ENCODE peak calls at places on chromosomes 3 and 15, in seven cellular contexts. A is heart left ventricle, Z is heart right ventricle, T is BJ, S is Panc1, H is GM12864, V is right lobe of liver. L is an unnamed sample.

GRCh38 chr15:99433026-99433756 is 132.6 kb upstream of the MEF2A start:
- DNase-seq in V (no peak), H (peak), T (no peak), A (peak), S (no peak), Z (no peak), L (no peak)

GRCh38 chr3:8739757-8740508 is 6.3 kb downstream of the CAV3 start:
- DNase-seq in Z (no peak), S (peak), V (no peak), T (peak), A (no peak), H (no peak), L (peak)

GRCh38 chr15:67003586-67003985 is 61.8 kb upstream of the SMAD3 start:
- DNase-seq in A (no peak), Z (no peak), H (no peak), V (no peak), T (no peak), S (no peak), L (no peak)

GRCh38 chr3:133699903-133700302 is 38.2 kb upstream of the TOPBP1 start:
- DNase-seq in A (no peak), S (no peak), T (no peak), Z (no peak), H (no peak), V (no peak), L (no peak)

GRCh38 chr15:70047386-70048195 is 50.1 kb downstream of the TLE3 start:
- DNase-seq in H (no peak), T (no peak), Z (no peak), S (no peak), A (no peak), V (peak), L (no peak)

GRCh38 chr15:57861039-57861638 is 154.6 kb downstream of the POLR2M start:
- DNase-seq in S (peak), T (no peak), V (no peak), A (peak), Z (no peak), H (peak), L (peak)

GRCh38 chr3:126147147-126147931 is 33.0 kb downstream of the ALDH1L1 start:
- DNase-seq in Z (peak), V (no peak), A (no peak), S (no peak), H (no peak), T (no peak), L (no peak)

GRCh38 chr3:160169139-160169830 is 55.9 kb upstream of the C3orf80 start:
- DNase-seq in S (no peak), Z (no peak), V (no peak), H (no peak), T (peak), A (no peak), L (peak)

GRCh38 chr15:33126559-33127290 is 67.8 kb downstream of the FMN1 start:
- DNase-seq in A (peak), T (peak), S (peak), Z (peak), H (no peak), V (peak), L (peak)

GRCh38 chr3:169228522-169228921 is 435.0 kb downstream of the MECOM start:
- DNase-seq in S (no peak), A (no peak), Z (no peak), V (no peak), T (no peak), H (no peak), L (no peak)

DNA sequence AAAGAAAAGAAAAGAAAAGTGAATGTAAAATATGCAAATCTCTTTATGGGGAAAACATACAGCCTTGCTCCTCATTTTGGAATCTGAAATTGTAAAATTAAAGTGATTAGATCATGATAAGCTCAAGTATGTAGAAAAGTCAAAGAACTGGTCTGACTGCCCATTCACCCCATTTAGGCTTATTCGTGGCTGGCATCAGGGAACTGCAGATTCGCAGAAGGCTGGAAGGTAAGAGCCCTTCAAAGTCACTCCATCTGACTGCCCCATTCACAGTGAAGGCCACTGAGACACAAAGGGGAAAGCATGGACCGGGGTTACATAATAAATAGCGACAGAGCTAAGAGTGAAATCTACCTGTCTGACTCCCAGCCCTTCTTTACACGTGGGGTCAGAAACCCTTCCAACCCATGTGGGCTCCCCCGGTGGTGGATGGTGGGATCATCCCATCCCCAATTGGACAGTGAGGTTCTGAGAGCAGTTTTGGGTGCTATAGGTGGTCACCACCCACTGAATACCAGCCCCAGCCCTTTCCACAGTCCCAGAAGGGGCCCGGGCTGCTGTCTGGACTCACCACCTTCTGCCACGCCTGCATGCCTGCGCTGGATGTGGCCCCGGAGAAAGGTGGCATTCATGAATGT is 18.1 kb downstream of the DZIP1L start:
- DNase-seq in A (no peak), H (no peak), S (no peak), V (no peak), Z (no peak), T (no peak), L (no peak)
- TF ChIP-seq CTCF in A (no peak), H (peak), S (peak), V (no peak), Z (peak), T (peak), L (peak)

GRCh38 chr15:45637552-45638033 is 2.8 kb downstream of the SQOR start:
- DNase-seq in Z (peak), H (peak), T (peak), S (no peak), A (peak), V (peak), L (peak)

GRCh38 chr15:45641374-45641778 is 6.5 kb downstream of the SQOR start:
- DNase-seq in Z (no peak), T (peak), A (no peak), S (no peak), V (no peak), H (no peak), L (peak)

GRCh38 chr15:45635763-45636292 is 999 bp downstream of the SQOR start:
- DNase-seq in A (no peak), V (no peak), Z (no peak), T (no peak), S (no peak), H (no peak), L (no peak)

GRCh38 chr15:45640610-45641009 is 5.8 kb downstream of the SQOR start:
- DNase-seq in A (no peak), H (no peak), T (peak), Z (no peak), S (no peak), V (no peak), L (peak)

GRCh38 chr15:45638641-45639040 is 3.8 kb downstream of the SQOR start:
- DNase-seq in H (no peak), T (no peak), S (no peak), A (no peak), V (no peak), Z (no peak), L (no peak)
- H3K4me3 ChIP-seq in H (no peak), T (no peak), S (no peak), A (no peak), V (no peak), Z (no peak), L (no peak)

GRCh38 chr3:156174229-156174847 is 54.0 kb downstream of the KCNAB1 start:
- DNase-seq in A (no peak), T (no peak), V (no peak), H (no peak), S (no peak), Z (no peak), L (no peak)
- TF ChIP-seq CTCF in A (peak), T (peak), V (no peak), H (peak), S (peak), Z (peak), L (peak)

DNA sequence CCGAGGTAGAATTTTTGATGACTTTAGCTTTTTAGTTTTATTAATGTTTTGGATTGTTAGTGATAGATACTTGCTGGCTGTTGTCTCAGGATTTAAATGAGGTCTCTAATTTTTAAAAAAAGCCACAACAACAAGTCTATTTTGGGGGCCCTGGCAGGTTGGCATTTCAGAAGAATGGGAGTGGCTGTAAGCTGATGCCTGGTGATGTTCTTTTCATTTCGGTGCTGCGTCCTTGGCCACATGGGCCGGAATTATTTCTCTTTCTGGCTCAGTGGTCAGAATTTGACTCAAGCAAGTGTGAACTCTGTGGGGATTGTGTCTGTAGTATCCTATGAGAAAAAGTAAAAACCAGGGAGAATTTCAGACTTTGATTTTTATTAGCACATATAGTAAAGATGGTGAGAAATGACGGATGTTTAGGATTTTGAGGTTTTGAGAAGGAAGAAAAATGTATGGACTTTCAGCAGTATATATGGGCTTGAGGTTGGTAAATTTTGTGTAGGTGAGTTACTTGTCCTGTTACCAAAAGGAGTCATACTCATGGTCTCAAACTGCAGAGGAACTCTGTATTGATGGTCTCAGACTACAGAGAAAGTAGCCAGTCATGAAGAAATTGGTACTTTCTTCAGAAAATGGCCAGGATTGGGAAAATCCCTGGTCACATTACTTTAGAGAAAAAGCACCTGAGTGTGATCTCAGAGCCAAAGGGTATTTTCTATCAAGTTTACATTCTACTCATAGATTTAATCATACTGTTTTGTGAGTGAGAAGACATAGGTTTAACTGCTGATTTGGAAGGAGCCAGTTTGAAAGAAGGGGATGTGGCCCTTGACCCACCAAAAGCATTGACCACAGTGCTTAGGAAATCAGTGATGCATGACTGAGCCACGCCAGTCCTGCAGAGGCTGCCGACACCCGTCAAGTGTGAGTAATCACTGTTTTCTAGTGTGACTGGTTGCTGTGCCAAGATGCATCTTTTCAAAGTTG is 203.3 kb downstream of the AKAP13 start:
- DNase-seq in T (no peak), S (no peak), H (peak), V (peak), Z (peak), A (peak), L (no peak)
- H3K4me3 ChIP-seq in T (no peak), S (no peak), H (peak), V (peak), Z (peak), A (peak), L (peak)

DNA sequence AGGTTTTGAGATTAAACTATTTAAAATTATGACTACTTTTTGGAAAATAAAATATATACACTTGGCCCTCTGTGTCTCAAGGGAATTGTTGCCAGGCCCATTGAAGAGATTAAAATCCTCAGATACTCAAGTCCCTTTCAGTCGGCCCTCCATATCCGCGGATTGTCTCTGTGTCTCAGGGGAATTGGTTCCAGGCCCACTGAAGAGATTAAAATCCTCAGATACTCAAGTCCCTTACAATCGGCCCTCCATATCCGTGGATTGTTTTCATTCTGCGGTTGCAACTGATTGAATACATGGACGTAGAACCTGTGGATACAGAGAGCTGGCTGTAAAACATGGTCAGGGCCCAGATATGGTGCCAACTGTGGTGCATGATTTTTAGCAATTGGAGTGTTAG is 15.7 kb upstream of the LRCH3 start:
- DNase-seq in Z (no peak), H (no peak), S (no peak), V (no peak), T (no peak), A (no peak), L (no peak)
- TF ChIP-seq CTCF in Z (no peak), H (no peak), S (no peak), V (no peak), T (no peak), A (no peak), L (no peak)

DNA sequence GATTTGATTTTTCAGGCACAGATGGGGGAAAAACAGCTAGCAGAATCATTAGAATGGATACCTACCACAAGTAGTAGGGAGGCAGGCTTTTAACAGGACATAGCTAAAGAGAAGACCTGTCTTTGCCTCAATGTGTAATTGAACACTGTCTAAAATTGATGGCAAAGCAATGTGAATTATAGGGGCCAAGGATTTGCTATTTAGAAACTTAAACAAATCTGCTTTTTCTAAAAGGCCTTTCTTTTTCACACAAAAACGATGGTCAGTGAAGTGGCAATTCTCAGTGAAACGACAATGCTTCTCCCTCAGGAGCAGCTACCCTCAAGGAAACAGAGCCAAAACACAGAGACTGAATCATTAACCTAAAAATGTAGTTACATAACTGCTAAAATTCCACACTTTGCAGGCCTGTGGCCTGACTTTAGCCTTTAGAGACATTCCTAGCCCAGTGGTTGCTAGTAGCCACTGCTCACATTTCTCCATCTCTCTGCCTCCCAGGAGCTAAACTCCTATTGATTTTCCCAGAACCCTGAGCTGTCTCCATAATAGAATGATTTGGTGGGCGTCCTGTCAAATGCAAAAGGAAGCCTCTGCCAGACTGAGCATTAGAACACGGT is 630.2 kb upstream of the KCNMB2 start:
- DNase-seq in H (no peak), T (peak), V (no peak), S (no peak), A (no peak), Z (no peak), L (peak)
- H3K4me3 ChIP-seq in H (no peak), T (no peak), V (no peak), S (no peak), A (no peak), Z (no peak), L (no peak)

GRCh38 chr3:30495172-30496124 is 111.0 kb upstream of the TGFBR2 start:
- DNase-seq in S (no peak), V (no peak), T (no peak), H (no peak), A (no peak), Z (no peak), L (no peak)

GRCh38 chr3:30493912-30494311 is 112.5 kb upstream of the TGFBR2 start:
- DNase-seq in T (no peak), S (no peak), Z (no peak), V (no peak), H (no peak), A (no peak), L (no peak)

GRCh38 chr3:30498587-30498967 is 107.8 kb upstream of the TGFBR2 start:
- DNase-seq in Z (no peak), H (no peak), S (no peak), T (no peak), V (no peak), A (no peak), L (no peak)

GRCh38 chr3:30492581-30493192 is 113.7 kb upstream of the TGFBR2 start:
- DNase-seq in Z (no peak), T (no peak), S (no peak), H (no peak), V (no peak), A (no peak), L (no peak)

DNA sequence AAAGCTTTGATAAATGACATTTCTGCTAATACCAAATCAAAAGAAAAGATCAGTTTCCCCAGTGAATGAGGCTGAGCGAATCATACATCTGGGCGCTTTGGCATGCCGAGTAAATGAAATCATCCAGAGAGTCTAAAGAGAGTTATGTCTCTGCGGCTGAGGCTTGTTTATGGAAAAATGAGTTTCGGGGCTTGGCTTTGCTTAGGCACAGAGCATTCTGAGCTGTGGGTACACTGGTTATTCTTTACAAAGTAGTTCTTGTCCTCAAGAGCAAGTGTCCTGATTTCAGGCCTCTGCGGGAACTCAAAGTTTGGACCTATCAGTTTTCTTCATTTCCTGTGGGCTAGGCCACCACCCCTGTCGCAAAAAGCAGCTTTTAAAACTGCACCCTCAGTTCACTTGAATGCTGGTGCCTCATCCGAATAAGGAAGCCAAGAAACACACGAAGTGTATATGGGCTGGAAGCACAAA is 109.9 kb upstream of the TGFBR2 start:
- DNase-seq in T (no peak), H (no peak), Z (no peak), V (no peak), A (no peak), S (no peak), L (no peak)
- TF ChIP-seq CTCF in T (no peak), H (no peak), Z (no peak), V (no peak), A (no peak), S (no peak), L (no peak)

GRCh38 chr15:37096878-37097568 is 3.3 kb downstream of the MEIS2 start:
- DNase-seq in S (no peak), H (no peak), T (no peak), Z (no peak), A (no peak), V (no peak), L (no peak)

GRCh38 chr15:37094542-37095196 is 5.7 kb downstream of the MEIS2 start:
- DNase-seq in S (no peak), V (no peak), H (no peak), Z (no peak), T (no peak), A (no peak), L (no peak)

GRCh38 chr15:37093480-37094410 is 6.6 kb downstream of the MEIS2 start:
- DNase-seq in A (no peak), V (no peak), S (no peak), H (no peak), Z (no peak), T (no peak), L (no peak)

GRCh38 chr15:37095993-37096877 is 4.1 kb downstream of the MEIS2 start:
- DNase-seq in T (no peak), V (no peak), A (no peak), H (no peak), Z (no peak), S (no peak), L (no peak)

GRCh38 chr15:37095197-37095992 is 5.0 kb downstream of the MEIS2 start:
- DNase-seq in V (no peak), A (no peak), H (no peak), Z (peak), S (no peak), T (no peak), L (no peak)
- H3K4me3 ChIP-seq in V (no peak), A (peak), H (peak), Z (peak), S (no peak), T (peak), L (no peak)

DNA sequence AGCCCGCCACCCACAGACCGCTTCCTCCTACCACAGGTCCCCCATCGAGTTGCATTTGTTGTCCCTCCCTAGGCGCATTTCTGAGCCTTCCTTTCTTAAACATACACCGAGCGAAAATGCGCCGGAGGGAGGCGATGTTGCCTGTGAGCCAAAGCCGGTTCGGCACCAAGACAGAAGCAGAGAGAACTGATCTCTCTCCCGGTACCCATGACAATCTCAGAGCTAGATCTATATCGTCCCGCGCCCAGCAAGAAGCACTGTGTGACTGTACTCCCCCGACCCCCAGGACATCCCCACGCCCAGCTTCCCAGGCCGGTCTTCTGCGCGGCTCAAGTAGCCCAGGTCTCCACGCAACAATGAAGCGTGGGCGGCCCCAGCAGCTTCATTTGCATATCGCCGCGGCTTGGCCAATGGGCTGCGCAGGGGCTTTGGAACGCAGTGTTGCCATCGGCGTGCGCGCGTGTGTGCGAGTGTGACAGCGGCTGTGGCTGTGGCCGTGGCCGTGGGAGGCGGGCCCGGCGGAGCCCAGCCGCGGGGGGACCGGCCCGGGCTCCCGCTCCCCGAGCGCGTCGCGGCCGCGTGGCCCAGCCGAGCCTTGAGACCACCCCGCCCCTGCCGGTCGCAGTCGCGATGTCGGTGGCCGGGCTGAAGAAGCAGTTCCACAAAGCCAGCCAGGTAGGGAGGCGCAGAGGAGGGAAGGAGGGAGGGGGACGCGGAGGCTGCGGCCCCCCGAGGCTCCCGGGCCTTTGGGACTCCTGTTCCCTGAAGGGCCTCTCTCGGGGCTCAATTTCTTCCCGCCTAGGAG is at the start of gene SH3GL3:
- DNase-seq in Z (peak), S (no peak), T (no peak), A (peak), V (peak), H (no peak), L (no peak)
- TF ChIP-seq CTCF in Z (peak), S (no peak), T (peak), A (peak), V (no peak), H (no peak), L (peak)

DNA sequence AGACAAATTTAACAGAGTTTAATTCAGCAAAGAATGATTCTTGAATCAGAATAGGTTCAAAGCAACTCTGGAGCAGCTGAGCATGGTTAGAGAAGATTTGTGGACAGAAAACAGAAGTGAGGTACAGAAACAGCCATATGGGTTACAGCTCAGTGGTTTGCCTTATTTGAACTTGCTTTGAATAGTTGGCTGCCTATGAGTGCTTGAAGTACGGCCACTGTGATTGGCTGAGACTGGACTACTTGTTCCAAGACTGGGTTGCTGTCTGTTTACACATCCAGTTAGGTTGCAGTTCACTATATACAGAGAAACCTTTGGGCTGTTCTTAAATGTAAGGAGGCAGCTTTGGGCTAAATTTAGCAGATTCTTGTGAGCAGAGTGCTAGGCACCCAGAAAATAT is 79.4 kb upstream of the CADPS start:
- DNase-seq in Z (no peak), V (no peak), S (no peak), A (no peak), T (no peak), H (peak), L (no peak)
- H3K4me3 ChIP-seq in Z (no peak), V (no peak), S (no peak), A (no peak), T (no peak), H (no peak), L (no peak)